ENCODE peak calls at places on chromosomes 12 and 14, in four cellular contexts. One of them, this sample, is unnamed. For H3K9me3, the result is how much of the 10 kb centered on the place peaks cover.

GRCh38 chr12:113332688-113333087 is 2.2 kb downstream of the SLC8B1 start:
- DNase-seq in PC-3: no peak
- DNase-seq in mesenchymal stem cell: no peak
- DNase-seq in colonic mucosa: no peak
- DNase-seq in this sample: no peak

GRCh38 chr14:67537736-67538135 is 4.6 kb downstream of the PLEKHH1 start:
- DNase-seq in PC-3: no peak
- DNase-seq in mesenchymal stem cell: no peak
- DNase-seq in colonic mucosa: no peak
- DNase-seq in this sample: no peak

GRCh38 chr12:93062100-93062419 is 133.0 kb upstream of the EEA1 start:
- DNase-seq in PC-3: no peak
- DNase-seq in mesenchymal stem cell: no peak
- DNase-seq in colonic mucosa: no peak
- DNase-seq in this sample: no peak

GRCh38 chr14:75554482-75554881 is 23.9 kb upstream of the FLVCR2 start:
- DNase-seq in PC-3: peak
- DNase-seq in mesenchymal stem cell: peak
- DNase-seq in colonic mucosa: no peak
- DNase-seq in this sample: no peak

GRCh38 chr12:19771858-19772257 is 332.6 kb downstream of the AEBP2 start:
- DNase-seq in PC-3: no peak
- DNase-seq in mesenchymal stem cell: peak
- DNase-seq in colonic mucosa: no peak
- DNase-seq in this sample: no peak

GRCh38 chr12:15364221-15365170 is 42.2 kb downstream of the PTPRO start:
- DNase-seq in PC-3: peak
- DNase-seq in mesenchymal stem cell: no peak
- DNase-seq in colonic mucosa: no peak
- DNase-seq in this sample: no peak

GRCh38 chr12:77754086-77754485 is 76.6 kb upstream of the NAV3 start:
- DNase-seq in PC-3: no peak
- DNase-seq in mesenchymal stem cell: no peak
- DNase-seq in colonic mucosa: no peak
- DNase-seq in this sample: peak

GRCh38 chr12:20272171-20272570 is 96.2 kb upstream of the PDE3A start:
- DNase-seq in PC-3: no peak
- DNase-seq in mesenchymal stem cell: no peak
- DNase-seq in colonic mucosa: no peak
- DNase-seq in this sample: no peak

GRCh38 chr14:93019367-93019843 is 96.3 kb downstream of the ITPK1 start:
- DNase-seq in PC-3: no peak
- DNase-seq in mesenchymal stem cell: no peak
- DNase-seq in colonic mucosa: no peak
- DNase-seq in this sample: no peak

GRCh38 chr12:42807251-42807650 is 217.7 kb upstream of the PRICKLE1 start:
- DNase-seq in PC-3: no peak
- DNase-seq in mesenchymal stem cell: no peak
- DNase-seq in colonic mucosa: no peak
- DNase-seq in this sample: no peak

GRCh38 chr12:92261071-92261470 is 115.4 kb upstream of the BTG1 start:
- DNase-seq in PC-3: no peak
- DNase-seq in mesenchymal stem cell: no peak
- DNase-seq in colonic mucosa: no peak
- DNase-seq in this sample: no peak

GRCh38 chr14:23248601-23249000 is 10.9 kb downstream of the RNF212B start:
- DNase-seq in PC-3: no peak
- DNase-seq in mesenchymal stem cell: peak
- DNase-seq in colonic mucosa: no peak
- DNase-seq in this sample: no peak

GRCh38 chr12:66409195-66409871 is 107.0 kb downstream of the HELB start:
- DNase-seq in PC-3: peak
- DNase-seq in mesenchymal stem cell: peak
- DNase-seq in colonic mucosa: peak
- DNase-seq in this sample: peak

GRCh38 chr12:88052686-88053085 is 23.5 kb upstream of the C12orf50 start:
- DNase-seq in PC-3: peak
- DNase-seq in mesenchymal stem cell: peak
- DNase-seq in colonic mucosa: peak
- DNase-seq in this sample: peak

GRCh38 chr12:66129934-66130266 is 650 bp downstream of the LLPH start:
- DNase-seq in PC-3: no peak
- DNase-seq in mesenchymal stem cell: peak
- DNase-seq in colonic mucosa: no peak
- DNase-seq in this sample: no peak

GRCh38 chr12:64864319-64864718 is 39.9 kb downstream of the TBC1D30 start:
- DNase-seq in PC-3: no peak
- DNase-seq in mesenchymal stem cell: no peak
- DNase-seq in colonic mucosa: no peak
- DNase-seq in this sample: peak

GRCh38 chr14:64717870-64718269 is 13.6 kb downstream of the PLEKHG3 start:
- DNase-seq in PC-3: peak
- DNase-seq in mesenchymal stem cell: no peak
- DNase-seq in colonic mucosa: no peak
- DNase-seq in this sample: no peak

DNA sequence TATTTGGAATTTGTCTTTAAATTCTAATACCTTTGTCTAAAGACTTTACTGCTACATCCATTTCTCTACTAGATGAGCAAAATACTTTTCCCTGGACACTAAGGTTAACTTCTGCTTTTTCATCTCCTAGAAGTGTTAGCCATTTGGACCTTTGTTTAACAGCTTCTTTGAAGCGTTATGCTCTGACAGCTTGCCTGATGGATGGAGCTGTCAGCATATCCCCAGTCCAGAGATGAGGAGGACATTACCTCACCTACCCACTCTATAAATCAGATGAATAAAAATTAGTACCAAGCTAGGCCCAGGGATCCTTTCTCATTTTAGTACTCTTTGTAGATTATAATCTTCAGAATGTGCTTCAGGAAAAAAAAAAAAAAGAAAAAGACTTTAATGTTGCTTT is 222.7 kb downstream of the PELI2 start:
- DNase-seq in PC-3: no peak
- DNase-seq in mesenchymal stem cell: no peak
- DNase-seq in colonic mucosa: no peak
- DNase-seq in this sample: no peak
- H3K27ac ChIP-seq in PC-3: no peak
- H3K27ac ChIP-seq in mesenchymal stem cell: no peak
- H3K27ac ChIP-seq in colonic mucosa: no peak
- H3K27ac ChIP-seq in this sample: no peak

DNA sequence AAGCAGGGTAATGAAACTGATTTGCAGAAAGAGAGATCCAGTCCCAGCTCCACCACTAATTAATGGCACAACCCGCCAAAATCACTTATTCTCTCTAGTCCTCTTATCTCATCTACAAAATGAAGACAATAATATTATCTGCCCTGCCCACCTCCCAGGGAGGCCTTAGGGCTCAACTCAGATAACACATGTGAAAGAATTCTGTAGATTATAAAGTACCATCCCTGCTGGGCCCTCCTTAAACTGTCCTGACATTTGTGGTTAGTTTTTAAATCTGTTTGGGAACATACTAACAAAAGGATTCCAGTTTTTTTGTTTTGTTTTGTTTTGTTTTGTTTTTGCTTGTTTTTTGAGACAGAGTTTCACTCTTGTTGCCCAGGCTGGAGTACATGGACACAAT is 7.3 kb downstream of the POMT2 start:
- DNase-seq in PC-3: no peak
- DNase-seq in mesenchymal stem cell: no peak
- DNase-seq in colonic mucosa: no peak
- DNase-seq in this sample: no peak
- H3K9ac ChIP-seq in PC-3: no peak
- H3K9ac ChIP-seq in mesenchymal stem cell: peak
- H3K9ac ChIP-seq in colonic mucosa: no peak
- H3K9ac ChIP-seq in this sample: no peak

GRCh38 chr12:9943244-9943643 is 11.1 kb upstream of the CLEC2A start:
- DNase-seq in PC-3: no peak
- DNase-seq in mesenchymal stem cell: no peak
- DNase-seq in colonic mucosa: no peak
- DNase-seq in this sample: no peak

GRCh38 chr12:9951026-9951652 is 19.0 kb upstream of the CLEC2A start:
- DNase-seq in PC-3: no peak
- DNase-seq in mesenchymal stem cell: no peak
- DNase-seq in colonic mucosa: no peak
- DNase-seq in this sample: no peak

GRCh38 chr12:9947674-9948073 is 15.5 kb upstream of the CLEC2A start:
- DNase-seq in PC-3: no peak
- DNase-seq in mesenchymal stem cell: no peak
- DNase-seq in colonic mucosa: no peak
- DNase-seq in this sample: no peak

GRCh38 chr12:9944404-9944803 is 12.2 kb upstream of the CLEC2A start:
- DNase-seq in PC-3: no peak
- DNase-seq in mesenchymal stem cell: no peak
- DNase-seq in colonic mucosa: no peak
- DNase-seq in this sample: no peak

DNA sequence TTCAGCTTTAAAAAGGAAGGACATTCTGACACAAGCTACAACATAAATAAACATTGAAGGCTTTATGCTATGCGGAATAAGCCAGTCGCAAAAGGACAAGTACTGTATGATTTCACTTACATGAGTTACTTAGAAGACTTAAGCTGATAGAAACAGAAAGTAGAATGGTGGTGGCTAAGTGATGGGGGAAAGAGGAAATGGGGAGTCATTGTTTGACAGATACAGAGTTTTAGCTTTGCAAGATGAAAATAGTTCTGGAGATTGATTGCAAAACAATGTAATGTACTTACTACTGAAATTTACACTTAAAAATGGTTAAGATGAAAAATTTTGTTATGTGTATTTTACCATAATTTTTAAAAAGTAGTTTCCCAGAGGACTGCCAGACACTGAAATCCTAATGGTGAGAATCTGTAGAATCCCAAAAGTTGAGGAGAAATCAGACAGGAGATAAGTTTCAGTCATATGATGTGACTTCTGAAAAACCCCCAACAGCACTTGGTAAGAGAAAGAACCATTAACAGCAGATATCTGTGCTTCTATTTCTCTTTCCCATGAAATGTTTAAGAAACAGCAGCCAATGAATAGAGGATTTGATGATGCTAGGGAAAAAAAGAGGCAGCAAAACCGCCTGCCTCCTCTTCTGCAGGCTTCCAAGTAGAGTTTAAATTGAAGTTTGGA is 16.6 kb upstream of the CLEC2A start:
- DNase-seq in PC-3: no peak
- DNase-seq in mesenchymal stem cell: no peak
- DNase-seq in colonic mucosa: no peak
- DNase-seq in this sample: no peak
- H3K9me3 ChIP-seq in PC-3: under half
- H3K9me3 ChIP-seq in mesenchymal stem cell: under half
- H3K9me3 ChIP-seq in colonic mucosa: under half
- H3K9me3 ChIP-seq in this sample: under half

DNA sequence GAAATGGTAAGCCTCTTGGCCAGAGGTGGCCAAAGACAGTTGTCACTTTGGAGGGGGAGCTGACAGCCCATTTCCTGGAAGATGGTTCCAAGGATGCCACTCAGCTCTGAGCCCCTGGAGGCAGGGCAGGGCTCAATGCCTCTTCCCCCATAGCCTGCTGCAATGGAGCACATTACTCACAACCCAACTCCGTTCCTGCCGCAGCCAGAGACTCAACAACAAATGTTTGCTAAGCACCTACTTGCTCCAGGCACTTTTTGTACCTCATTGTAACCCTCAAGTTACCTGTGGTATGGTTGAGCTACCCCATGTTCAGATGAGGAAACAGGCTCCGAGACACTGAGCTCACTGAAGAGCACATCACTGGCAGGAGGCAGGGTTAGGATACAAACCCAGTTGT is 19.5 kb downstream of the IRF2BPL start:
- DNase-seq in PC-3: peak
- DNase-seq in mesenchymal stem cell: no peak
- DNase-seq in colonic mucosa: no peak
- DNase-seq in this sample: no peak
- H3K27ac ChIP-seq in PC-3: peak
- H3K27ac ChIP-seq in mesenchymal stem cell: no peak
- H3K27ac ChIP-seq in colonic mucosa: no peak
- H3K27ac ChIP-seq in this sample: no peak

DNA sequence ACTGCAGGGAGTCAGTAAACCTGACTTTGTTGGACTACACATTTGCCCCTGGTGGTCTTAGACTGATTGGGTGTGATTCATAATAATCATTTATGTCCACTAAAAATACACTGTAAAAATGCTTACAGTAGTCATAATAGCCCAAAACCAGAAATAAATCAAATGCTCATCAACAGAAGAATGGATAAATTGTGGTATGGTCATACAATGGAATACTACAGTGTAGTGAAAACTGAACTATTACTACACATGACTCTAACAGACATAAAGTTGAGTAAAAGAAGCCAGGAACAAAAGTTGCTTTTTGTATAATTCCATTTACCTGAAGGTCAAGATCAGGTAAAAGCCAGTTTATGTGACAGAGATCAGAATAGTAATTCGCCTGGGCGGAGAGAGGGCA is 57.2 kb upstream of the CDKL1 start:
- DNase-seq in PC-3: no peak
- DNase-seq in mesenchymal stem cell: no peak
- DNase-seq in colonic mucosa: no peak
- DNase-seq in this sample: no peak
- H3K9ac ChIP-seq in PC-3: peak
- H3K9ac ChIP-seq in mesenchymal stem cell: peak
- H3K9ac ChIP-seq in colonic mucosa: no peak
- H3K9ac ChIP-seq in this sample: no peak

GRCh38 chr12:127178463-127178862 is 1088.5 kb upstream of the TMEM132C start:
- DNase-seq in PC-3: no peak
- DNase-seq in mesenchymal stem cell: no peak
- DNase-seq in colonic mucosa: no peak
- DNase-seq in this sample: no peak

GRCh38 chr12:127174881-127175280 is 1092.1 kb upstream of the TMEM132C start:
- DNase-seq in PC-3: peak
- DNase-seq in mesenchymal stem cell: no peak
- DNase-seq in colonic mucosa: no peak
- DNase-seq in this sample: no peak

GRCh38 chr12:127178039-127178438 is 1088.9 kb upstream of the TMEM132C start:
- DNase-seq in PC-3: no peak
- DNase-seq in mesenchymal stem cell: no peak
- DNase-seq in colonic mucosa: no peak
- DNase-seq in this sample: no peak

GRCh38 chr12:127175361-127175760 is 1091.6 kb upstream of the TMEM132C start:
- DNase-seq in PC-3: no peak
- DNase-seq in mesenchymal stem cell: no peak
- DNase-seq in colonic mucosa: no peak
- DNase-seq in this sample: no peak

GRCh38 chr12:127176804-127177203 is 1090.2 kb upstream of the TMEM132C start:
- DNase-seq in PC-3: no peak
- DNase-seq in mesenchymal stem cell: no peak
- DNase-seq in colonic mucosa: no peak
- DNase-seq in this sample: no peak
- H3K9me3 ChIP-seq in PC-3: under half
- H3K9me3 ChIP-seq in mesenchymal stem cell: under half
- H3K9me3 ChIP-seq in colonic mucosa: under half
- H3K9me3 ChIP-seq in this sample: under half

DNA sequence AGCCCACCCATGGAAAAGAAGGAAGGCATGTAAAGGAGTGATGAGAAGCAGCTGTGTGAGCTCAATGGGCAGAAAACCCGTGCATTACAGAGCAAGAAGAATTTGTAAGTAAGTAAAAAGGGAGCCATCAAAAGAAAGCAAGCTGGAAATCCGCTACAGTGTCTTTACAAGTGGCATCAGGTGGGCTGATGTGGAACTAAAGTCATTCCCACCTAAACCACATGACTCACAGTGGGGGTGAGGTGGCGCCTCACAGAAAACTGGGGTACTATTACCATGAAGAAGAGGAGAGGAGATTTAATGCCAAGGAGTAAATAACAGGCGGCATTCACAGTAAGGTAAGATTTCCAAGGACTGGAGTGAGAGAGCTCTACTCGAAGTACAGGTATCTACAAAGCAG is 48.3 kb downstream of the NDUFA12 start:
- DNase-seq in PC-3: no peak
- DNase-seq in mesenchymal stem cell: no peak
- DNase-seq in colonic mucosa: no peak
- DNase-seq in this sample: peak
- H3K27ac ChIP-seq in PC-3: no peak
- H3K27ac ChIP-seq in mesenchymal stem cell: no peak
- H3K27ac ChIP-seq in colonic mucosa: no peak
- H3K27ac ChIP-seq in this sample: no peak